ENCODE peak calls at places on chromosomes 1 and 21, in seven cellular contexts. One of them, this sample, is unnamed.
A peak's percentile ranks its signal among the peaks of the same experiment; 100 is the strongest.

GRCh38 chr1:100860397-100860991 is 34.1 kb downstream of the EXTL2 start:
- DNase-seq in hepatocyte: no peak
- DNase-seq in PC-3: peak; percentile 57
- DNase-seq in MM.1S: no peak
- DNase-seq in neural progenitor cell: peak; percentile 13
- DNase-seq in HCT116: no peak
- DNase-seq in GM23338: peak; percentile 68
- DNase-seq in this sample: peak; percentile 64

GRCh38 chr1:226895644-226896043 is 25.2 kb downstream of the PSEN2 start:
- DNase-seq in hepatocyte: no peak
- DNase-seq in HCT116: no peak
- DNase-seq in GM23338: no peak
- DNase-seq in PC-3: no peak
- DNase-seq in neural progenitor cell: no peak
- DNase-seq in MM.1S: no peak
- DNase-seq in this sample: no peak

GRCh38 chr1:103529746-103530145 is 4.2 kb downstream of the RNPC3 start:
- DNase-seq in PC-3: peak; percentile 39
- DNase-seq in HCT116: no peak
- DNase-seq in MM.1S: no peak
- DNase-seq in hepatocyte: peak; percentile 9
- DNase-seq in neural progenitor cell: peak; percentile 58
- DNase-seq in GM23338: peak; percentile 26
- DNase-seq in this sample: peak; percentile 32

GRCh38 chr1:81446006-81446669 is 354.6 kb upstream of the ADGRL2 start:
- DNase-seq in HCT116: no peak
- DNase-seq in MM.1S: no peak
- DNase-seq in neural progenitor cell: no peak
- DNase-seq in hepatocyte: no peak
- DNase-seq in GM23338: no peak
- DNase-seq in PC-3: no peak
- DNase-seq in this sample: no peak

GRCh38 chr1:54664364-54664763 is 22.8 kb downstream of the MROH7 start:
- DNase-seq in hepatocyte: no peak
- DNase-seq in neural progenitor cell: no peak
- DNase-seq in HCT116: no peak
- DNase-seq in PC-3: no peak
- DNase-seq in MM.1S: no peak
- DNase-seq in GM23338: no peak
- DNase-seq in this sample: no peak

GRCh38 chr21:44067011-44067839 is 40.0 kb upstream of the PWP2 start:
- DNase-seq in neural progenitor cell: no peak
- DNase-seq in GM23338: no peak
- DNase-seq in PC-3: no peak
- DNase-seq in MM.1S: no peak
- DNase-seq in hepatocyte: peak; percentile 45
- DNase-seq in HCT116: no peak
- DNase-seq in this sample: no peak

GRCh38 chr1:210776722-210777121 is 357.2 kb downstream of the KCNH1 start:
- DNase-seq in MM.1S: no peak
- DNase-seq in HCT116: no peak
- DNase-seq in PC-3: no peak
- DNase-seq in hepatocyte: no peak
- DNase-seq in GM23338: no peak
- DNase-seq in neural progenitor cell: no peak
- DNase-seq in this sample: no peak

GRCh38 chr1:187245201-187245600 is 416.5 kb downstream of the PLA2G4A start:
- DNase-seq in GM23338: no peak
- DNase-seq in neural progenitor cell: no peak
- DNase-seq in MM.1S: no peak
- DNase-seq in HCT116: no peak
- DNase-seq in hepatocyte: no peak
- DNase-seq in PC-3: no peak
- DNase-seq in this sample: no peak

GRCh38 chr1:220300442-220301121 is 28.3 kb upstream of the RAB3GAP2 start:
- DNase-seq in GM23338: peak; percentile 64
- DNase-seq in neural progenitor cell: peak; percentile 39
- DNase-seq in PC-3: peak; percentile 40
- DNase-seq in MM.1S: peak; percentile 58
- DNase-seq in HCT116: no peak
- DNase-seq in hepatocyte: peak; percentile 88
- DNase-seq in this sample: peak; percentile 95

GRCh38 chr1:215608646-215609045 is 41.5 kb downstream of the KCTD3 start:
- DNase-seq in neural progenitor cell: no peak
- DNase-seq in GM23338: no peak
- DNase-seq in MM.1S: no peak
- DNase-seq in hepatocyte: no peak
- DNase-seq in HCT116: no peak
- DNase-seq in PC-3: no peak
- DNase-seq in this sample: no peak

GRCh38 chr1:245771521-245772281 is 616.9 kb downstream of the KIF26B start:
- DNase-seq in PC-3: peak; percentile 13
- DNase-seq in neural progenitor cell: no peak
- DNase-seq in MM.1S: no peak
- DNase-seq in GM23338: no peak
- DNase-seq in HCT116: no peak
- DNase-seq in hepatocyte: peak; percentile 32
- DNase-seq in this sample: peak; percentile 93

GRCh38 chr1:225868631-225869330 is 13.4 kb downstream of the TMEM63A start:
- DNase-seq in HCT116: no peak
- DNase-seq in MM.1S: no peak
- DNase-seq in GM23338: no peak
- DNase-seq in hepatocyte: no peak
- DNase-seq in PC-3: no peak
- DNase-seq in neural progenitor cell: no peak
- DNase-seq in this sample: no peak

GRCh38 chr1:9890224-9890731 is 19.8 kb downstream of the CTNNBIP1 start:
- DNase-seq in GM23338: peak; percentile 40
- DNase-seq in PC-3: peak; percentile 94
- DNase-seq in neural progenitor cell: peak; percentile 70
- DNase-seq in hepatocyte: peak; percentile 80
- DNase-seq in HCT116: peak; percentile 87
- DNase-seq in MM.1S: no peak
- DNase-seq in this sample: peak; percentile 95

GRCh38 chr1:31798433-31799195 is 17.2 kb downstream of the SPOCD1 start:
- DNase-seq in neural progenitor cell: no peak
- DNase-seq in PC-3: peak; percentile 87
- DNase-seq in MM.1S: no peak
- DNase-seq in HCT116: no peak
- DNase-seq in hepatocyte: peak; percentile 72
- DNase-seq in GM23338: no peak
- DNase-seq in this sample: peak; percentile 94

GRCh38 chr1:216024546-216024945 is 398.7 kb downstream of the USH2A start:
- DNase-seq in hepatocyte: no peak
- DNase-seq in GM23338: no peak
- DNase-seq in PC-3: no peak
- DNase-seq in neural progenitor cell: no peak
- DNase-seq in HCT116: no peak
- DNase-seq in MM.1S: no peak
- DNase-seq in this sample: no peak

GRCh38 chr1:47523812-47524170 is 85.9 kb downstream of the FOXD2 start:
- DNase-seq in GM23338: peak; percentile 48
- DNase-seq in MM.1S: no peak
- DNase-seq in neural progenitor cell: no peak
- DNase-seq in HCT116: no peak
- DNase-seq in PC-3: no peak
- DNase-seq in hepatocyte: no peak
- DNase-seq in this sample: no peak

DNA sequence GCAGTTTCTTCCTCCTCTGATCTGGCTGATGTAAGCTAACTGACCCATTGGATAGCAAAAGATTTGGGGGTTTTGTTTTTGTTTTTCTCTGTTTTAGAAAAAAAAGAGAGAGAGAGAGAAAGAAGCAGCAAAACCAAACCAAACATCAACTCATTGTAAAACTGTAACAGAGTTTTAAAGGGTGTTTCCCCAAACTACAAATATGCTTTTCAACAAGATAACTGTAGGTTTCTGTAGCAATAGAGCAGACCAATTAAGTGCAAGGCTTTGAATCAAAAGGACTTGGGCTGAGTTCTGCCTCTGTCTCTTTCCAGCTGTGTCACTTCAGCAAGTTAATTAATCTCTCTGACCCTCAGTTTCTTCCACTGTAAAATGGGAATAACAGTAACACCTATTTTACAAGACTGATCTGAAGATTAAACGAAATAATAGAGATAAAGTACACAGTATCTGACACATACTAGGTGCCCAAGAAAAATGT is 44.5 kb downstream of the RRAGC start:
- DNase-seq in neural progenitor cell: no peak
- DNase-seq in PC-3: no peak
- DNase-seq in GM23338: no peak
- DNase-seq in hepatocyte: no peak
- DNase-seq in MM.1S: peak; percentile 29
- DNase-seq in HCT116: no peak
- DNase-seq in this sample: no peak
- TF ChIP-seq EZH2 in neural progenitor cell: no peak
- TF ChIP-seq EZH2 in PC-3: no peak
- TF ChIP-seq EZH2 in GM23338: no peak
- TF ChIP-seq EZH2 in hepatocyte: no peak
- TF ChIP-seq EZH2 in MM.1S: no peak
- TF ChIP-seq EZH2 in HCT116: no peak
- TF ChIP-seq EZH2 in this sample: no peak

DNA sequence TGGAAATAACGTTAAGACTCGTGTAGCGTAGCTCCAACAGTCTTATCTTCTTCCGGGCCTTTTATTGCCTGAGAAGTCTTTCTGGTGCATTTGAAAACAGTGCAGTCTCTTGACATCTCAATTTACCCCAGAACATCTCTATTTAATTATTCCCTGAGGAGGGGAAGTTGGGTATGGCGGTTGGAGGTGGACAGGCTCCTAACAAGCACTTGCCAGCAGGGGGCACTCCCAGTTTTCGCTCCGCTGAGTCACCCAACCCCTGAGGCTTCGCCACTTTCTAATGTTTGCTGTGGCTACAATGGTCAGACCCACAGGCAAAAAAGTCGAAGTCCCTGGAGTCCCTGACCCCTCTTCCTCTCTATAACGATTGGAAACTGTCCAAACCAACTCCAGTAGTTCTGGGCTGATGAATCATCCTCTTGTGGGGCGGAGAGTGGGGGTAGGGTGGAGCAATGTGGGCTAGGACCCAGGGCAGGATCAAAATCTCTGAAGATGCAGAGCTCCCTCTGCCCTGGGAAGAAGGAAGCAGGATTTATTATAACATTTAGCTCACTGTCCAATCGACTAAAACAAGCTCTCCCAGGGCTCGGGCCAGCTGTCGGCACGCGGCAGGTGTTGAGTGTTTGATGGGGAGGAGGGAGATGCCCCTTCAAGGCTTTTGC is 85.5 kb downstream of the BRINP2 start:
- DNase-seq in GM23338: peak; percentile 87
- DNase-seq in neural progenitor cell: peak; percentile 82
- DNase-seq in hepatocyte: peak; percentile 67
- DNase-seq in PC-3: peak; percentile 97
- DNase-seq in MM.1S: no peak
- DNase-seq in HCT116: no peak
- DNase-seq in this sample: peak; percentile 89
- TF ChIP-seq EZH2phosphoT487 in GM23338: no peak
- TF ChIP-seq EZH2phosphoT487 in neural progenitor cell: no peak
- TF ChIP-seq EZH2phosphoT487 in hepatocyte: no peak
- TF ChIP-seq EZH2phosphoT487 in PC-3: no peak
- TF ChIP-seq EZH2phosphoT487 in MM.1S: no peak
- TF ChIP-seq EZH2phosphoT487 in HCT116: no peak
- TF ChIP-seq EZH2phosphoT487 in this sample: no peak

GRCh38 chr1:50417487-50417886 is 5.8 kb downstream of the DMRTA2 start:
- DNase-seq in hepatocyte: no peak
- DNase-seq in PC-3: no peak
- DNase-seq in GM23338: peak; percentile 40
- DNase-seq in neural progenitor cell: peak; percentile 54
- DNase-seq in HCT116: no peak
- DNase-seq in MM.1S: no peak
- DNase-seq in this sample: no peak

GRCh38 chr1:50414853-50415234 is 8.4 kb downstream of the DMRTA2 start:
- DNase-seq in MM.1S: no peak
- DNase-seq in hepatocyte: no peak
- DNase-seq in PC-3: no peak
- DNase-seq in HCT116: no peak
- DNase-seq in neural progenitor cell: no peak
- DNase-seq in GM23338: no peak
- DNase-seq in this sample: no peak

GRCh38 chr1:50415235-50416149 is 7.8 kb downstream of the DMRTA2 start:
- DNase-seq in MM.1S: no peak
- DNase-seq in PC-3: no peak
- DNase-seq in HCT116: no peak
- DNase-seq in hepatocyte: no peak
- DNase-seq in neural progenitor cell: peak; percentile 57
- DNase-seq in GM23338: peak; percentile 52
- DNase-seq in this sample: no peak

GRCh38 chr1:50416553-50417453 is 6.4 kb downstream of the DMRTA2 start:
- DNase-seq in MM.1S: no peak
- DNase-seq in hepatocyte: no peak
- DNase-seq in HCT116: no peak
- DNase-seq in GM23338: peak; percentile 95
- DNase-seq in neural progenitor cell: peak; percentile 61
- DNase-seq in PC-3: no peak
- DNase-seq in this sample: no peak

DNA sequence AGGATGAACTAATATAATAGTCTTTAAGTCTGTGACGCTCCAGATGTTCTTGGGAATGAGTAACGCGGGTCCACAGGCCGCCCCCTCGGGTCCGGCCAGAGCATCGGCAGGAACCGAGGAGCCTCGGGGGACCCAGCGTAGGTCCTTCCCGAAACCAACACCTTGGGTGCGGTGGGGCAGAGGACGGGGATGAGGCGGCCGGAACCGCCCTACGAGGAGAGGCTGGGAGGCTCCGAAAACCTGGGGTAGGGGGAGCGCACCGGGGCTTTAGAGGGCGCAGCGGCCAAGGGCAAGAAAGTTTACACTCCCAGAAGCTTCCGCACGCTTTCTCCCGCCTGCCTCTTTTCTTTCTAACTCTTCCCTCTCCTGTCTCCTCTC is 7.1 kb downstream of the DMRTA2 start:
- DNase-seq in neural progenitor cell: peak; percentile 9
- DNase-seq in hepatocyte: no peak
- DNase-seq in GM23338: peak; percentile 78
- DNase-seq in HCT116: no peak
- DNase-seq in MM.1S: no peak
- DNase-seq in PC-3: no peak
- DNase-seq in this sample: no peak
- TF ChIP-seq EZH2 in neural progenitor cell: peak; percentile 75
- TF ChIP-seq EZH2 in hepatocyte: peak; percentile 43
- TF ChIP-seq EZH2 in GM23338: no peak
- TF ChIP-seq EZH2 in HCT116: no peak
- TF ChIP-seq EZH2 in MM.1S: no peak
- TF ChIP-seq EZH2 in PC-3: no peak
- TF ChIP-seq EZH2 in this sample: peak; percentile 83

DNA sequence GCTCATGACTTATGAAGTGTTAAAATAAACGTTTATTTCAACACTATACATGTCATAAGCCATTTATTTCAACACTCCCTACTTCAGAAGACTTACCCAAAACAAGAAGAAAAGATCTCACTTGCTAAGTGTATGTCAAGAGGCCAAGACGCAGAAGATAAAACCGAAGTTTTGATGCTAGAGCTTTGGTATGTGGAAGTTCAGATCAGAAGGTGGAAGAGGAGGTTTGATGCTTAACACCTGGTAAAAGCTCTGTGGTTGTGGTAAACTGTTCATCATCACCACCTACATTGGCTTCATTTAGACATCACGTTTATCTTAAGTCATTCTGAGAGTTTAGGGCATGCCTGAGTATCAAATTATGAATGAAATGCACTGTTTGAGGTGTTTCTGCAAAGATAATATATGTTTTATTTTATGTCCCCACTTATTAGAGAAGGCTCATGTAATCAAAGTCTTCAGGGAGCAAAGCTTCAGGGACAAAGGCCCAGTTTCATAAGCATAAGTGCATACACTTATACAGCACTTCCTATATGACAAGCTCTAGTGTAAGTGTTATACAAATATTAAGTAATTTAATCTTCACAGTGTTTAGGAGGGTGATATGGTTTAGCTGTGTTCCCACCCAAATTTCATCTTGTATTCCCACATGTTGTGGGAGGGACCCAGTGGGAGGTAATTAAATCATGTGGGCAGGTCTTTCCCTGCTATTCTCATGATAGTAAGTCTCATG is 533.3 kb downstream of the PTBP2 start:
- DNase-seq in GM23338: no peak
- DNase-seq in HCT116: no peak
- DNase-seq in neural progenitor cell: no peak
- DNase-seq in PC-3: no peak
- DNase-seq in MM.1S: no peak
- DNase-seq in hepatocyte: no peak
- DNase-seq in this sample: no peak
- TF ChIP-seq EZH2phosphoT487 in GM23338: no peak
- TF ChIP-seq EZH2phosphoT487 in HCT116: no peak
- TF ChIP-seq EZH2phosphoT487 in neural progenitor cell: no peak
- TF ChIP-seq EZH2phosphoT487 in PC-3: no peak
- TF ChIP-seq EZH2phosphoT487 in MM.1S: no peak
- TF ChIP-seq EZH2phosphoT487 in hepatocyte: no peak
- TF ChIP-seq EZH2phosphoT487 in this sample: no peak